ENCODE peak calls at places on chromosomes 12 and 14, in six cellular contexts. Q is K562, Y is HepG2, T is H1, N is endothelial cell of umbilical vein, I is A549. G is an unnamed sample.
A peak's percentile ranks its signal among the peaks of the same experiment; 100 is the strongest.

GRCh38 chr14:29990993-29991392 is 63.3 kb upstream of the PRKD1 start:
- DNase-seq in Q (no peak), Y (no peak), T (no peak), N (no peak), I (no peak), G (no peak)

GRCh38 chr14:22263961-22264360 is 325.1 kb downstream of the DAD1 start:
- DNase-seq in Q (no peak), Y (no peak), T (no peak), N (no peak), I (no peak), G (no peak)

GRCh38 chr14:64746298-64747250 is 42.4 kb downstream of the PLEKHG3 start:
- DNase-seq in Q (no peak), Y (no peak), T (no peak), N (peak; percentile 25), I (no peak), G (no peak)

GRCh38 chr12:64039285-64039871 is 182.7 kb downstream of the KICS2 start:
- DNase-seq in Q (no peak), Y (no peak), T (no peak), N (peak; percentile 80), I (peak; percentile 28), G (no peak)

GRCh38 chr12:92034858-92035401 is 110.7 kb downstream of the BTG1 start:
- DNase-seq in Q (no peak), Y (peak; percentile 44), T (no peak), N (peak; percentile 87), I (peak; percentile 68), G (no peak)

GRCh38 chr12:19546611-19547162 is 107.4 kb downstream of the AEBP2 start:
- DNase-seq in Q (no peak), Y (no peak), T (no peak), N (peak; percentile 92), I (no peak), G (no peak)

GRCh38 chr12:50542448-50542847 is 37.7 kb downstream of the DIP2B start:
- DNase-seq in Q (no peak), Y (no peak), T (no peak), N (no peak), I (peak; percentile 77), G (no peak)

GRCh38 chr12:110647669-110648068 is 33.7 kb downstream of the TCTN1 start:
- DNase-seq in Q (no peak), Y (no peak), T (no peak), N (no peak), I (no peak), G (no peak)

GRCh38 chr14:32330356-32331226 is 1.5 kb downstream of the AKAP6 start:
- DNase-seq in Q (no peak), Y (no peak), T (no peak), N (no peak), I (no peak), G (no peak)

GRCh38 chr12:13905795-13906194 is 75.6 kb downstream of the GRIN2B start:
- DNase-seq in Q (no peak), Y (no peak), T (no peak), N (no peak), I (no peak), G (no peak)

GRCh38 chr12:65518771-65519170 is 240.3 kb downstream of the MSRB3 start:
- DNase-seq in Q (no peak), Y (no peak), T (no peak), N (no peak), I (no peak), G (no peak)

GRCh38 chr12:97167598-97167997 is 260.5 kb downstream of the NEDD1 start:
- DNase-seq in Q (no peak), Y (no peak), T (no peak), N (no peak), I (no peak), G (no peak)

GRCh38 chr12:89901906-89902648 is 193.4 kb upstream of the ATP2B1 start:
- DNase-seq in Q (no peak), Y (no peak), T (no peak), N (no peak), I (no peak), G (no peak)

GRCh38 chr12:6530576-6531260 is 3.6 kb upstream of the GAPDH start:
- DNase-seq in Q (no peak), Y (no peak), T (no peak), N (no peak), I (no peak), G (no peak)

GRCh38 chr14:67735361-67735921 is 33.8 kb downstream of the RDH12 start:
- DNase-seq in Q (no peak), Y (no peak), T (no peak), N (peak; percentile 58), I (no peak), G (no peak)

GRCh38 chr14:83207550-83207949 is 1673.9 kb upstream of the SEL1L start:
- DNase-seq in Q (no peak), Y (no peak), T (no peak), N (no peak), I (no peak), G (no peak)

DNA sequence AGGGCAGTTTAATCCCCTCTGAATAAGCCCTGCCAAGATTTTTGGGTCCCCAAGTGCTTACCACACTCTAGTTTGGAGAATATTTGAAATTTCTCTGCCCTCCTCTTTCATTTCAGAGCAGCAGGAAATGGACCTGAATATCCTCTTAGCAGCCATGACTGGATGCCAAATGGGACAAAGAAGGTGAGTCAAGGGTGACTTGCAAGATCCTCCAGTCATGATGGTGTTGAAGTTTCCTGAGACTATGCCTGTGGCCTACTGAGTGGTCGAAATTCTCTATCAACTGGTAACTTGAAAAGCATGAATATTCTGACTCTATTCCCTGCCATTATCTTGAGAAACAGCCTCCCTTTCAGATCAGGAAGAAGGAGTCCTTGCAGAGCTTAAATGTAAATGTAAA is 1674.7 kb upstream of the SEL1L start:
- DNase-seq in Q (no peak), Y (no peak), T (no peak), N (no peak), I (peak; percentile 4), G (no peak)
- TF ChIP-seq JUN in Q (no peak), Y (no peak), T (no peak), N (no peak), I (no peak), G (no peak)

GRCh38 chr12:132761032-132761910 is at the start of gene ANKLE2:
- DNase-seq in Q (peak; percentile 83), Y (peak; percentile 23), T (no peak), N (peak; percentile 52), I (peak; percentile 63), G (peak; percentile 42)
- TF ChIP-seq JUN in Q (no peak), Y (no peak), T (no peak), N (no peak), I (no peak), G (no peak)

GRCh38 chr12:2582631-2583616 is 211.8 kb upstream of the FKBP4 start:
- DNase-seq in Q (peak; percentile 75), Y (peak; percentile 22), T (peak; percentile 23), N (peak; percentile 20), I (peak; percentile 41), G (peak; percentile 79)
- TF ChIP-seq JUN in Q (no peak), Y (no peak), T (no peak), N (no peak), I (no peak), G (no peak)

GRCh38 chr12:47821346-47821706 is 1.6 kb upstream of the HDAC7 start:
- DNase-seq in Q (no peak), Y (no peak), T (no peak), N (peak; percentile 49), I (no peak), G (no peak)

GRCh38 chr12:47819544-47819901 is 180 bp downstream of the HDAC7 start:
- DNase-seq in Q (no peak), Y (no peak), T (no peak), N (no peak), I (no peak), G (no peak)

GRCh38 chr12:47820631-47821345 is 1.1 kb upstream of the HDAC7 start:
- DNase-seq in Q (peak; percentile 52), Y (peak; percentile 88), T (no peak), N (peak; percentile 91), I (peak; percentile 91), G (peak; percentile 69)

GRCh38 chr12:47818701-47819543 is 781 bp downstream of the HDAC7 start:
- DNase-seq in Q (peak; percentile 82), Y (peak; percentile 50), T (no peak), N (peak; percentile 23), I (peak; percentile 65), G (peak; percentile 77)

GRCh38 chr12:47819902-47820630 is at the start of gene HDAC7:
- DNase-seq in Q (peak; percentile 90), Y (peak; percentile 62), T (no peak), N (peak; percentile 90), I (peak; percentile 86), G (peak; percentile 74)
- TF ChIP-seq JUN in Q (no peak), Y (no peak), T (no peak), N (no peak), I (peak; percentile 72), G (no peak)

GRCh38 chr12:58917699-58918334 is 2.5 kb downstream of the LRIG3 start:
- DNase-seq in Q (no peak), Y (no peak), T (no peak), N (peak; percentile 68), I (no peak), G (no peak)

GRCh38 chr12:58918475-58918874 is 1.8 kb downstream of the LRIG3 start:
- DNase-seq in Q (no peak), Y (no peak), T (no peak), N (peak; percentile 60), I (no peak), G (no peak)

GRCh38 chr12:58919271-58920101 is 818 bp downstream of the LRIG3 start:
- DNase-seq in Q (no peak), Y (peak; percentile 27), T (no peak), N (peak; percentile 83), I (peak; percentile 41), G (no peak)

GRCh38 chr12:58920956-58921861 is 905 bp upstream of the LRIG3 start:
- DNase-seq in Q (no peak), Y (peak; percentile 53), T (no peak), N (no peak), I (no peak), G (no peak)

GRCh38 chr12:58920102-58920955 is at the start of gene LRIG3:
- DNase-seq in Q (peak; percentile 22), Y (peak; percentile 76), T (no peak), N (peak; percentile 99), I (peak; percentile 90), G (peak; percentile 79)
- TF ChIP-seq JUN in Q (no peak), Y (no peak), T (no peak), N (peak; percentile 40), I (no peak), G (no peak)

DNA sequence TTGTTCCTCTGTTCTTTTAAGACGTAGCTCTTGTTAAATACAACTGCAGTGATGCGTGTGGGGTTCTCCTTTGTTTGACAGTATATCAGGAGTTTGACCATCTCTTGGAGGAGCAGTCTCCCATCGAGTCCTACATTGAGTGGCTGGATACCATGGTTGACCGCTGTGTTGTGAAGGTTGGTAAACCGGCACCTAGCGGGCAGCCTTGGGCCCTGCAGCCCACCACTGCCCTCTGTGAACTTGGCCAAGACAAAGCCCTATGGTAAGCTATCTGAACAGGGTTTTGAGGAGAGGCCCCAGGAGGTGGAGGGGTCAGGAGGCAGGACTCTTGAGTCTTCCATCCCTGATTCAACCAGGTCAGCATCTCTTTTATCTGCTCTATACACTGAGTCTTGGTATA is 54.6 kb upstream of the RIC8B start:
- DNase-seq in Q (no peak), Y (no peak), T (no peak), N (no peak), I (no peak), G (no peak)
- TF ChIP-seq JUN in Q (no peak), Y (no peak), T (no peak), N (no peak), I (no peak), G (no peak)